ENCODE peak calls at places on chromosome X, in seven cellular contexts. Y is upper lobe of right lung; K is effector CD4-positive, alpha-beta T cell; T is kidney glomerular epithelial cell; A is activated CD4-positive, CD25-positive, alpha-beta regulatory T cell; M is skeletal muscle cell; E is activated CD8-positive, alpha-beta T cell treated with anti-CD3 and anti-CD28 coated beads for 36 hours. I is an unnamed sample.

GRCh38 chrX:77415161-77415560 is 32.0 kb upstream of the FGF16 start:
- DNase-seq in Y (no peak), K (no peak), T (no peak), A (no peak), M (no peak), E (no peak), I (no peak)

GRCh38 chrX:39564751-39565150 is 533.0 kb downstream of the BCOR start:
- DNase-seq in Y (no peak), K (no peak), T (no peak), A (no peak), M (no peak), E (no peak), I (no peak)

GRCh38 chrX:120419465-120419864 is 49.6 kb downstream of the LAMP2 start:
- DNase-seq in Y (no peak), K (no peak), T (no peak), A (no peak), M (no peak), E (peak; percentile 12), I (no peak)

GRCh38 chrX:23503835-23504539 is 163.3 kb upstream of the PRDX4 start:
- DNase-seq in Y (peak; percentile 78), K (no peak), T (peak; percentile 57), A (no peak), M (peak; percentile 80), E (no peak), I (no peak)

GRCh38 chrX:41265615-41266014 is 68.3 kb upstream of the DDX3X start:
- DNase-seq in Y (no peak), K (peak; percentile 6), T (no peak), A (peak; percentile 2), M (no peak), E (peak; percentile 81), I (no peak)

GRCh38 chrX:122583526-122583925 is 600.6 kb upstream of the GRIA3 start:
- DNase-seq in Y (no peak), K (no peak), T (no peak), A (no peak), M (no peak), E (no peak), I (no peak)

GRCh38 chrX:15869695-15870094 is 15.1 kb upstream of the AP1S2 start:
- DNase-seq in Y (no peak), K (no peak), T (no peak), A (no peak), M (no peak), E (no peak), I (no peak)

GRCh38 chrX:12610079-12610478 is 181.1 kb upstream of the PRPS2 start:
- DNase-seq in Y (no peak), K (no peak), T (no peak), A (no peak), M (no peak), E (no peak), I (no peak)

GRCh38 chrX:118038614-118039365 is 77.8 kb downstream of the KLHL13 start:
- DNase-seq in Y (no peak), K (no peak), T (no peak), A (no peak), M (no peak), E (no peak), I (no peak)

GRCh38 chrX:150421816-150422215 is 58.7 kb downstream of the MAMLD1 start:
- DNase-seq in Y (no peak), K (no peak), T (no peak), A (no peak), M (no peak), E (no peak), I (no peak)

GRCh38 chrX:105608745-105609144 is 213.6 kb upstream of the NRK start:
- DNase-seq in Y (no peak), K (no peak), T (no peak), A (no peak), M (no peak), E (no peak), I (no peak)

GRCh38 chrX:38959736-38960534 is 158.7 kb downstream of the MID1IP1 start:
- DNase-seq in Y (no peak), K (no peak), T (no peak), A (no peak), M (no peak), E (no peak), I (no peak)

I was measured in D721Med.